ENCODE peak calls at places on chromosomes 5 and 9, in five cellular contexts. N is GM12892, M is suprapubic skin, G is endothelial cell of umbilical vein, A is HCT116. E is an unnamed sample.
A peak's percentile ranks its signal among the peaks of the same experiment; 100 is the strongest.

GRCh38 chr5:146399446-146399845 is 47.7 kb upstream of the TCERG1 start:
- DNase-seq in A (no peak), M (no peak), N (no peak), G (no peak), E (no peak)

GRCh38 chr9:2116073-2116472 is 100.9 kb downstream of the SMARCA2 start:
- DNase-seq in A (peak; percentile 12), G (peak; percentile 17), M (no peak), N (no peak), E (no peak)

GRCh38 chr5:39638803-39639202 is 214.0 kb upstream of the DAB2 start:
- DNase-seq in G (peak; percentile 47), M (no peak), N (no peak), A (no peak), E (no peak)

GRCh38 chr9:32587901-32588300 is 14.9 kb upstream of the NDUFB6 start:
- DNase-seq in A (no peak), G (no peak), M (no peak), N (no peak), E (no peak)

GRCh38 chr5:10355071-10355889 is 1.8 kb downstream of the MARCHF6 start:
- DNase-seq in A (no peak), M (no peak), N (no peak), G (peak; percentile 61), E (no peak)

GRCh38 chr9:132849168-132849831 is 28.8 kb downstream of the AK8 start:
- DNase-seq in G (no peak), M (no peak), A (no peak), N (no peak), E (no peak)

GRCh38 chr5:111132731-111133435 is 40.7 kb downstream of the WDR36 start:
- DNase-seq in N (no peak), A (no peak), G (no peak), M (no peak), E (no peak)

GRCh38 chr9:120892177-120892747 is 15.3 kb upstream of the PHF19 start:
- DNase-seq in G (no peak), N (no peak), M (no peak), A (no peak), E (no peak)

GRCh38 chr5:172224996-172225395 is 31.0 kb downstream of the EFCAB9 start:
- DNase-seq in N (no peak), A (no peak), G (no peak), M (no peak), E (no peak)

GRCh38 chr5:88729476-88730182 is 153.4 kb downstream of the MEF2C start:
- DNase-seq in M (peak; percentile 68), G (peak; percentile 86), A (peak; percentile 75), N (no peak), E (no peak)

GRCh38 chr5:169548315-169548714 is 35.3 kb upstream of the SPDL1 start:
- DNase-seq in N (no peak), A (no peak), M (no peak), G (peak; percentile 57), E (no peak)

GRCh38 chr5:178392998-178393397 is 160.4 kb upstream of the PHYKPL start:
- DNase-seq in G (no peak), A (no peak), N (no peak), M (no peak), E (no peak)

GRCh38 chr9:134399435-134400056 is 73.3 kb downstream of the RXRA start:
- DNase-seq in N (no peak), A (peak; percentile 36), M (no peak), G (peak; percentile 52), E (no peak)

GRCh38 chr9:87431831-87432230 is 65.8 kb upstream of the DAPK1 start:
- DNase-seq in N (no peak), A (no peak), M (no peak), G (no peak), E (no peak)

GRCh38 chr9:91056917-91057316 is 255.3 kb downstream of the SYK start:
- DNase-seq in N (no peak), G (peak; percentile 85), M (no peak), A (no peak), E (no peak)

GRCh38 chr5:136364307-136364706 is 1.0 kb downstream of the TRPC7 start:
- DNase-seq in G (no peak), A (no peak), M (no peak), N (no peak), E (no peak)

GRCh38 chr9:132647355-132647754 is 22.4 kb downstream of the DDX31 start:
- DNase-seq in N (no peak), M (no peak), A (no peak), G (no peak), E (no peak)

GRCh38 chr9:4923580-4924544 is 61.2 kb upstream of the JAK2 start:
- DNase-seq in N (peak; percentile 25), G (peak; percentile 56), A (no peak), M (no peak), E (no peak)

GRCh38 chr5:7208911-7209310 is 187.0 kb upstream of the ADCY2 start:
- DNase-seq in A (no peak), G (no peak), M (peak; percentile 78), N (no peak), E (no peak)

GRCh38 chr5:73265641-73266040 is 92.6 kb downstream of the TMEM174 start:
- DNase-seq in N (no peak), G (no peak), M (no peak), A (no peak), E (no peak)

GRCh38 chr9:112341741-112342140 is 8.3 kb upstream of the PTBP3 start:
- DNase-seq in N (no peak), A (no peak), G (no peak), M (no peak), E (no peak)

GRCh38 chr5:90055831-90056328 is 353.7 kb downstream of the CETN3 start:
- DNase-seq in N (no peak), M (no peak), A (no peak), G (no peak), E (no peak)

GRCh38 chr5:34410411-34411139 is 245.6 kb upstream of the RAI14 start:
- DNase-seq in M (no peak), N (no peak), G (no peak), A (no peak), E (no peak)

GRCh38 chr9:73613092-73613701 is 461.5 kb downstream of the ANXA1 start:
- DNase-seq in M (no peak), G (no peak), N (no peak), A (no peak), E (no peak)

GRCh38 chr9:109894444-109894843 is 114.4 kb downstream of the PALM2AKAP2 start:
- DNase-seq in N (no peak), M (no peak), G (no peak), A (no peak), E (no peak)

GRCh38 chr5:55324815-55325418 is 17.1 kb downstream of the MTREX start:
- DNase-seq in M (no peak), A (peak; percentile 32), N (no peak), G (peak; percentile 67), E (no peak)

GRCh38 chr5:159878988-159879471 is 37.3 kb upstream of the ADRA1B start:
- DNase-seq in G (no peak), A (no peak), M (peak; percentile 83), N (no peak), E (no peak)

DNA sequence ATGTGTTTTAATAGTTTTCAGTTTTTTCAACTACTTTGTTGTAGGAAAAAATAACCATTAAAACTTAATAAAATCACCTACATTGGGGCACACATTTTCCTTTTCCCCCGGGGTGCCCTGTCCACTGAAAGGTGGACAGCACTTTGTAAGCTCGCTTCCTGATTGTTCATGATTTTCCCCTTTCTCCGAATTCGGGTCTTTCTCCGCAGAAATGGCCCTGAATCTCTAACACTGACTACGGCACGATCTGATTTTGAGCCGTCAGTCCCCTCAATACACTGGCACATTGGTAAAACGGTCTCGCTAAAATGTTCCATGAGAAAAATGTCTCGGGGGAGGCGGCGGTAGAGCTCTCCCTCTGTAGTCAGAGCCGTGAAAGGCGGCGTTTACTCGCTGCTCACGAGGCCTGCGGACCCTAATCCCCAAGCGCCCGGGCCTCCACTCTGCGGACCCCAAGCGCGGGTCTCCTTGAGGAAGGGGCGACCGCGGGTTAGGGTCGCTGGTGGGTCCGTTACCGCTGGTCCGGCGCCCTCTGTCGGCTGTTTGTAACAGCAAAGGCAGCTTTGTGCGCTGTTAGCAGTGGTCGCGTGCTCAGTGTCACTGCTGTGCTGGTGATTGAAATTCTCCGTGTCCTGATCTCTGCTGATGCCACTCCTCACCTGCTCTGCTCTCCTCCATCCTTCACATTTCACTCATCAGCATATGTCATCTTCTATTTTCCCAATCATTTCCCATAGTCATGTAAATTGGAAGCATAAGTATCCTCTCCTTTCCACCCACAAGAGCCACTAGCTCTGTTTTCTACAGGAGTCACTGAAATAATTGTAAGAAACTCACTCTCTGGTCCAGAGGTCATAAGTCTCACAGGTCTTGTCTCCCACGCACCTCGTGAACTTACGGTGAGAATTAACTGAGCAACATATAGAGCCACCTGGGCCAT is 10.8 kb upstream of the IFNA2 start:
- DNase-seq in G (peak; percentile 45), N (peak; percentile 4), M (peak; percentile 74), A (peak; percentile 21), E (peak; percentile 88)
- TF ChIP-seq POLR2A in G (no peak), N (no peak), M (no peak), A (no peak), E (no peak)

DNA sequence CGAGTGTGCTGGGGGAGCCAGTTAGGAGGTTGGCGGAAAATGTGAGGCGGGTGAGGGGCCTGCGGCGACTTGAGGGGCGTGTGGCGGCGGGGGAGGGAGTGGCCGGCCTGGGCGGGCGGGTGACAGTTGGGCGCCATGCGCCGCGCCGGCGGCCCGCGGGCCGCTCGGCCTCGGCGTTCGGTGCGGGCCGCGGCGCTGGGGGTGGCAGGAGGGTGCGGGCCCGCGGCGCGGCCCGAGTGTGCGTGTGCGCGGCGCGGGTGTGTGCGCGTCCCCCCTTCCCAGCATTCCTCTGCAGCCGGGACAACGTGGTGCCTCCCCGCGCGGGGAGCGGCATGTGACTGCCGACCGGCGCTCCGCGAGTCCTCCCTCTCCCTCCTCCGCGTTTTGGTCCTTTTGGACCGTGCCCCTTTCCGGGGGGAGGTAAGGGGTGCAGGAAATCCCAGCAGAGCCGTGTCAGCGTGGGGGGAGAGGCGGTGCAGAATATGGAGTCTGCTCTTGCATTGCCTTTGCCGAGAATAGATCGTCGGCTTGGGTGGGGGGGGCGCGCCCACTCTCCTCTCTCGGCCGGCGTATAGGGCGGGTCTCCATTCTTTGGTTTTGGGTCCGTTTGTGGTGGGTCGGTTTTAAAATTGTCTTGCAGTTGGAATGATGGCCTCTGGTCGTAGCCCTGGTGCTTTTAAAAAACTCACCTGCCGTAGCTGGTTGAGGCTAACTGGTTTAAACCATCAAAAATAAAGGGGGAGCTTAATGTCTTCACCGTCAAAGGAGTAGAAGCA is 1.9 kb downstream of the LARP1 start:
- DNase-seq in N (no peak), M (peak; percentile 82), G (peak; percentile 29), A (no peak), E (peak; percentile 90)
- TF ChIP-seq POLR2AphosphoS5 in N (peak; percentile 59), M (peak; percentile 61), G (peak; percentile 49), A (peak; percentile 44), E (no peak)

GRCh38 chr5:149549461-149550266 is 1.6 kb downstream of the CSNK1A1 start:
- DNase-seq in M (no peak), G (peak; percentile 68), N (peak; percentile 43), A (peak; percentile 64), E (no peak)

GRCh38 chr5:149545327-149545726 is 5.9 kb downstream of the CSNK1A1 start:
- DNase-seq in G (no peak), A (no peak), N (no peak), M (no peak), E (no peak)

GRCh38 chr5:149550267-149550582 is 1.0 kb downstream of the CSNK1A1 start:
- DNase-seq in M (no peak), G (peak; percentile 69), N (no peak), A (no peak), E (no peak)

GRCh38 chr5:149544199-149544472 is 7.1 kb downstream of the CSNK1A1 start:
- DNase-seq in G (peak; percentile 49), A (no peak), N (no peak), M (no peak), E (no peak)

GRCh38 chr5:149546974-149547373 is 4.3 kb downstream of the CSNK1A1 start:
- DNase-seq in N (no peak), A (no peak), M (no peak), G (no peak), E (no peak)
- TF ChIP-seq POLR2A in N (no peak), A (no peak), M (no peak), G (no peak), E (no peak)

GRCh38 chr5:157511656-157512644 is 51.9 kb downstream of the NIPAL4 start:
- DNase-seq in G (peak; percentile 98), M (peak; percentile 94), A (peak; percentile 66), N (no peak), E (peak; percentile 84)
- TF ChIP-seq POLR2AphosphoS5 in G (peak; percentile 36), M (no peak), A (no peak), N (no peak), E (peak; percentile 37)